ENCODE peak calls at places on chromosome 20, in eight cellular contexts. One of them, this sample, is unnamed.

GRCh38 chr20:47733892-47734291 is 51.4 kb downstream of the SULF2 start:
- DNase-seq in H9: no peak
- DNase-seq in activated T-cell treated with anti-CD3 and anti-CD28 coated beads, Interleukin-2, amount 50 U/mL, for 24 hours: no peak
- DNase-seq in AG09309: no peak
- DNase-seq in A549: no peak
- DNase-seq in activated effector memory CD4-positive, alpha-beta T cell treated with Interleukin-2 at 50 U/mL for 16 hours: no peak
- DNase-seq in GDM1: no peak
- DNase-seq in NCI-H1694 treated with DMSO at 0.1 percent for 48 hours: no peak
- DNase-seq in this sample: no peak

GRCh38 chr20:59774204-59774641 is 159.2 kb downstream of the SYCP2 start:
- DNase-seq in GDM1: no peak
- DNase-seq in activated effector memory CD4-positive, alpha-beta T cell treated with Interleukin-2 at 50 U/mL for 16 hours: no peak
- DNase-seq in A549: no peak
- DNase-seq in activated T-cell treated with anti-CD3 and anti-CD28 coated beads, Interleukin-2, amount 50 U/mL, for 24 hours: no peak
- DNase-seq in NCI-H1694 treated with DMSO at 0.1 percent for 48 hours: no peak
- DNase-seq in H9: peak
- DNase-seq in AG09309: no peak
- DNase-seq in this sample: no peak

GRCh38 chr20:33910056-33910455 is 83.7 kb upstream of the RALY start:
- DNase-seq in activated effector memory CD4-positive, alpha-beta T cell treated with Interleukin-2 at 50 U/mL for 16 hours: no peak
- DNase-seq in activated T-cell treated with anti-CD3 and anti-CD28 coated beads, Interleukin-2, amount 50 U/mL, for 24 hours: no peak
- DNase-seq in AG09309: no peak
- DNase-seq in H9: no peak
- DNase-seq in GDM1: no peak
- DNase-seq in A549: no peak
- DNase-seq in NCI-H1694 treated with DMSO at 0.1 percent for 48 hours: no peak
- DNase-seq in this sample: no peak

GRCh38 chr20:63454729-63455567 is 17.5 kb downstream of the KCNQ2 start:
- DNase-seq in AG09309: no peak
- DNase-seq in activated T-cell treated with anti-CD3 and anti-CD28 coated beads, Interleukin-2, amount 50 U/mL, for 24 hours: no peak
- DNase-seq in NCI-H1694 treated with DMSO at 0.1 percent for 48 hours: peak
- DNase-seq in GDM1: no peak
- DNase-seq in A549: no peak
- DNase-seq in H9: no peak
- DNase-seq in activated effector memory CD4-positive, alpha-beta T cell treated with Interleukin-2 at 50 U/mL for 16 hours: no peak
- DNase-seq in this sample: no peak

GRCh38 chr20:41005361-41005729 is 23.3 kb upstream of the TOP1 start:
- DNase-seq in activated effector memory CD4-positive, alpha-beta T cell treated with Interleukin-2 at 50 U/mL for 16 hours: no peak
- DNase-seq in H9: no peak
- DNase-seq in A549: peak
- DNase-seq in GDM1: no peak
- DNase-seq in NCI-H1694 treated with DMSO at 0.1 percent for 48 hours: no peak
- DNase-seq in AG09309: peak
- DNase-seq in activated T-cell treated with anti-CD3 and anti-CD28 coated beads, Interleukin-2, amount 50 U/mL, for 24 hours: no peak
- DNase-seq in this sample: no peak

GRCh38 chr20:59422911-59423520 is 122.6 kb downstream of the EDN3 start:
- DNase-seq in H9: no peak
- DNase-seq in NCI-H1694 treated with DMSO at 0.1 percent for 48 hours: no peak
- DNase-seq in A549: no peak
- DNase-seq in activated effector memory CD4-positive, alpha-beta T cell treated with Interleukin-2 at 50 U/mL for 16 hours: no peak
- DNase-seq in AG09309: no peak
- DNase-seq in activated T-cell treated with anti-CD3 and anti-CD28 coated beads, Interleukin-2, amount 50 U/mL, for 24 hours: no peak
- DNase-seq in GDM1: no peak
- DNase-seq in this sample: no peak

GRCh38 chr20:24814556-24815195 is 134.4 kb upstream of the CST7 start:
- DNase-seq in activated effector memory CD4-positive, alpha-beta T cell treated with Interleukin-2 at 50 U/mL for 16 hours: no peak
- DNase-seq in activated T-cell treated with anti-CD3 and anti-CD28 coated beads, Interleukin-2, amount 50 U/mL, for 24 hours: no peak
- DNase-seq in NCI-H1694 treated with DMSO at 0.1 percent for 48 hours: no peak
- DNase-seq in AG09309: no peak
- DNase-seq in H9: no peak
- DNase-seq in A549: no peak
- DNase-seq in GDM1: no peak
- DNase-seq in this sample: no peak

GRCh38 chr20:50015993-50016770 is 33.4 kb downstream of the SNAI1 start:
- DNase-seq in AG09309: no peak
- DNase-seq in A549: no peak
- DNase-seq in GDM1: no peak
- DNase-seq in activated effector memory CD4-positive, alpha-beta T cell treated with Interleukin-2 at 50 U/mL for 16 hours: no peak
- DNase-seq in H9: no peak
- DNase-seq in activated T-cell treated with anti-CD3 and anti-CD28 coated beads, Interleukin-2, amount 50 U/mL, for 24 hours: no peak
- DNase-seq in NCI-H1694 treated with DMSO at 0.1 percent for 48 hours: peak
- DNase-seq in this sample: no peak

GRCh38 chr20:24969203-24970029 is 20.3 kb downstream of the CST7 start:
- DNase-seq in AG09309: no peak
- DNase-seq in NCI-H1694 treated with DMSO at 0.1 percent for 48 hours: no peak
- DNase-seq in GDM1: no peak
- DNase-seq in activated T-cell treated with anti-CD3 and anti-CD28 coated beads, Interleukin-2, amount 50 U/mL, for 24 hours: no peak
- DNase-seq in activated effector memory CD4-positive, alpha-beta T cell treated with Interleukin-2 at 50 U/mL for 16 hours: no peak
- DNase-seq in H9: peak
- DNase-seq in A549: no peak
- DNase-seq in this sample: no peak

This sample was measured in HEK293T.